ENCODE peak calls at places on chromosomes 6 and 20, in four cellular contexts. R is neuronal stem cell, O is H9, S is IMR-90. V is an unnamed sample.

GRCh38 chr6:139452176-139452876 is 77.9 kb upstream of the CITED2 start:
- DNase-seq in R (no peak), O (no peak), S (peak), V (peak)

GRCh38 chr6:127786109-127786508 is 114.7 kb downstream of the THEMIS start:
- DNase-seq in R (no peak), O (no peak), S (peak), V (no peak)

GRCh38 chr6:169811521-169812256 is 60.3 kb downstream of the ERMARD start:
- DNase-seq in R (no peak), O (peak), S (no peak), V (no peak)

GRCh38 chr6:72031471-72031870 is 145.1 kb downstream of the RIMS1 start:
- DNase-seq in R (no peak), O (no peak), S (no peak), V (no peak)

GRCh38 chr6:133099573-133099972 is 141.6 kb upstream of the EYA4 start:
- DNase-seq in R (no peak), O (no peak), S (peak), V (peak)

GRCh38 chr6:2038096-2038495 is 207.3 kb downstream of the GMDS start:
- DNase-seq in R (no peak), O (no peak), S (peak), V (no peak)

GRCh38 chr6:53492860-53493634 is 51.9 kb downstream of the GCLC start:
- DNase-seq in R (peak), O (peak), S (peak), V (peak)

GRCh38 chr20:36825374-36826104 is 50.4 kb upstream of the TLDC2 start:
- DNase-seq in R (no peak), O (no peak), S (no peak), V (no peak)

GRCh38 chr20:8661229-8662023 is 407.5 kb upstream of the PLCB4 start:
- DNase-seq in R (no peak), O (no peak), S (no peak), V (no peak)

GRCh38 chr6:70686548-70687133 is 19.0 kb downstream of the SMAP1 start:
- DNase-seq in R (no peak), O (no peak), S (peak), V (peak)

GRCh38 chr6:158654960-158655485 is 5.2 kb downstream of the SYTL3 start:
- DNase-seq in R (no peak), O (no peak), S (peak), V (no peak)

GRCh38 chr6:52499681-52500239 is 77.1 kb downstream of the TRAM2 start:
- DNase-seq in R (no peak), O (no peak), S (no peak), V (no peak)

GRCh38 chr6:50922579-50923525 is 104.2 kb downstream of the TFAP2B start:
- DNase-seq in R (no peak), O (no peak), S (no peak), V (no peak)

GRCh38 chr6:137044366-137045220 is at the start of gene IL20RA:
- DNase-seq in R (peak), O (peak), S (no peak), V (peak)

GRCh38 chr20:19327401-19327800 is 115.0 kb downstream of the SLC24A3 start:
- DNase-seq in R (no peak), O (no peak), S (no peak), V (no peak)

GRCh38 chr6:93008385-93008784 is 411.0 kb downstream of the EPHA7 start:
- DNase-seq in R (no peak), O (no peak), S (no peak), V (no peak)

GRCh38 chr6:127103482-127103881 is 15.0 kb upstream of the RSPO3 start:
- DNase-seq in R (no peak), O (no peak), S (peak), V (no peak)

GRCh38 chr6:68876792-68877493 is 241.9 kb downstream of the ADGRB3 start:
- DNase-seq in R (no peak), O (no peak), S (peak), V (peak)

GRCh38 chr20:63009988-63010769 is 3.4 kb upstream of the BHLHE23 start:
- DNase-seq in R (no peak), O (no peak), S (peak), V (no peak)

GRCh38 chr20:33499347-33499746 is 9.5 kb downstream of the CBFA2T2 start:
- DNase-seq in R (no peak), O (no peak), S (no peak), V (no peak)

GRCh38 chr6:84346372-84346771 is 118.9 kb upstream of the CEP162 start:
- DNase-seq in R (no peak), O (no peak), S (no peak), V (no peak)

GRCh38 chr6:50062051-50062450 is 12.3 kb upstream of the DEFB112 start:
- DNase-seq in R (peak), O (peak), S (peak), V (peak)

GRCh38 chr6:155100087-155100486 is 105.0 kb downstream of the TIAM2 start:
- DNase-seq in R (no peak), O (no peak), S (peak), V (no peak)

GRCh38 chr6:144285798-144286502 is 815 bp downstream of the UTRN start:
- DNase-seq in R (no peak), O (peak), S (peak), V (peak)

GRCh38 chr20:57440678-57441509 is 49.7 kb downstream of the RBM38 start:
- DNase-seq in R (no peak), O (peak), S (peak), V (peak)

GRCh38 chr20:57442160-57442887 is 51.1 kb downstream of the RBM38 start:
- DNase-seq in R (no peak), O (no peak), S (no peak), V (no peak)

GRCh38 chr20:57439993-57440392 is 48.8 kb downstream of the RBM38 start:
- DNase-seq in R (no peak), O (no peak), S (no peak), V (no peak)

GRCh38 chr20:57442888-57443239 is 51.7 kb downstream of the RBM38 start:
- DNase-seq in R (no peak), O (no peak), S (no peak), V (no peak)

GRCh38 chr20:57441510-57442154 is 50.4 kb downstream of the RBM38 start:
- DNase-seq in R (no peak), O (no peak), S (no peak), V (no peak)
- H2BK15ac ChIP-seq in R (peak), O (no peak), S (peak), V (no peak)

DNA sequence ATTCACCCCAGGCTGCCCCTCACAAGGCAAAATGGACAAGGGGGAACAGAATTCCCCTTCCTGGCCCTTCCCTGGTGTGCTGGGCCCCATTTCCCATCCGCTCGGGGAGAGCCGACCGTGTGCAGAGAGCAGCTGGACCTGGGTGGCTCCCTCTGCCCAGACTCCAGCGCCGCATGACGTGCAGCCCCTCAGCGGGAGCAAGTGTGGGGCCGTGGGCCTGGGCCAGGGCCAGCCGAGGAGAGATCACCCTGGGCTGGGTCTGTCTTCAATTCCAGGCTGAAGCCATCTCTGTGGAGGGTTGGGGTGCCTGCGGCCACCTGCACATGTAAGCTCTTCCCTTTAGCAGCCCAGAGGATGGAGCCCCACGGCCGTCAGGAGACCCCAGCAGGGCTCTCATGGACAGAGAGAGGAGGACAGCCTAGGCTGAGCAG is 241.8 kb downstream of the TTLL2 start:
- DNase-seq in R (no peak), O (no peak), S (no peak), V (no peak)
- H2BK15ac ChIP-seq in R (peak), O (no peak), S (no peak), V (no peak)

DNA sequence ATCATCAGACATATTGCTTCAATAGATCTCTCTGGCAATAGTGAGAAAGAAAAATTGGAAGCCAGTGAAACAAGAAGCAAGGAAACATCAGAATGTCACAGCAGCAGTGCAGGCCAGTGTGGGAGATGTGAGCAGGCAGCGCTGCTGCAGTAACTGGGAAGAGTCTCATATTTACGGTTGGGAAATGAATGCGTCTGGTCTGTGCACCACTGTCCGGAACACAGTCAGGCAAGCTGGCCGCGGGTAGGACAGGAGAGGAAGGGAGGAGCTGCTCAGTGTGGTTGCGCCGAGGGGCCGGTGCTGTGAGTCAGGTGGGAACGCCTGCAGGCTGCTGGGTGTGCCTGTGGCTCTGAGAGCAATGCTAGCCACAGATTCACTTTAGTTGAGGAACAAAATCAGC is 6.4 kb upstream of the PSMG4 start:
- DNase-seq in R (no peak), O (no peak), S (no peak), V (no peak)
- H2BK15ac ChIP-seq in R (no peak), O (no peak), S (no peak), V (no peak)

DNA sequence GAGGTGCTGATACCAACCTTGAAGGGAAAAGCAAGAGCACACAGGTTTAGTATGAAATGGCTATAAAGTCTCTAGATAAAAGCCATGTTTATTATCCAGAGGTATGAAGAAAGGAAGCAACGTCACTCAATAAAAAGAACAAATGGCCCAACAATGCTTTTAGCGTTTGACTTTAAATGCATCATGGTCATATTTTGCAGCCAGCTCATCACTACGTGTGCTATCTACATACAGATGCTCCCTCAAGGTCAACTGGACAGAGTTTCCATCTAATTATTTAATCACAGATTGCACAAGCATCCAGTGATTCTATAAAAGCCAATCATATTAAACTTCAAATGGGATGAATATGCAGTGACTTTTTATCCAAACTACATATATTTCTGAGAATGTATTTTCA is 127.6 kb upstream of the SYNDIG1 start:
- DNase-seq in R (no peak), O (no peak), S (no peak), V (no peak)
- H2BK15ac ChIP-seq in R (no peak), O (no peak), S (no peak), V (no peak)

GRCh38 chr6:44047179-44047546 is 80.1 kb downstream of the MRPL14 start:
- DNase-seq in R (no peak), O (no peak), S (peak), V (no peak)

GRCh38 chr6:44046516-44047178 is 80.6 kb downstream of the MRPL14 start:
- DNase-seq in R (no peak), O (no peak), S (no peak), V (no peak)

GRCh38 chr6:44044940-44045671 is 82.1 kb downstream of the MRPL14 start:
- DNase-seq in R (no peak), O (no peak), S (no peak), V (no peak)

GRCh38 chr6:44044154-44044539 is 83.1 kb downstream of the MRPL14 start:
- DNase-seq in R (no peak), O (no peak), S (peak), V (no peak)

DNA sequence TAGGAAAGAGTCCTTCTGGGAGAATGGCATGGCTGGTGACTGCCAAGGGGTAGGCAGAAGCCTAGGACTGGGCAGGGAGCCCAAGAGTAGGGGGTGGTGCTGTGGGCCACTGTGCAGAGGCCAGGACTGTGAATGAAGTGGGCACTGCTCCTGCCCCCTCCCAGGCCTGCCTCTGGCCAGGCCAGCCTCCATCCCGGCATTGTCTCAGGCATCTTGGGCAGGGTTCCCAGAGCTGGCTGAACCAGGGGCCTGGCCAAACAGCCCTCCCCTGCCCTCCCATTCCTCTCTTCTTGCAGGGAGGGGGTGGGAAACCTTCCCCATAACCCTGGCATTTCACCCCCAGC is 81.6 kb downstream of the MRPL14 start:
- DNase-seq in R (no peak), O (no peak), S (no peak), V (no peak)
- H2BK15ac ChIP-seq in R (no peak), O (no peak), S (peak), V (no peak)

DNA sequence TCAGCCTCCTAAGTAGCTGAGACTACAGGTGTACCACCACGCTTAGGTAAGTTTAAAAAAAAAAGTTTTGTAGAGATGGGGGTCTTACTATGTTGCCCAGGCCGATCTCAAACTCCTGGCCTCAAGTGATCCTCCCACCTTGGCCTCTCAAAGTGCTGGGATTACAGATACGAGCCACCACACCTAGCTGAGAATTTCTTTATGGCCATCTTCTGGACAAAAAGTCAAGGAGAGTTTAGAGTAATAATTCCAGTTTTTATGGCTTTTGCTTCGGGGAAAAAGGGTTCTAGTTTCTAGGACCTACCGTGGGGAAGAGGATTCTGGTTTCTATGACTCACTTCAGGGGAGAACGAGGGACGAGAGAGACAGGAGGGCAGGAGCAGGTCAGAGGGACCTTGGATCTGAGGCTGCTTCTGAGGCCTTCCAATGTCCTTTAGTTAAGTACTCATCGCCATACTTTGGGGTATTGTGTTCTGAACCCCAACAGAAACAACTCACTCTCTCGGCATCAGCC is 69.3 kb upstream of the IER3 start:
- DNase-seq in R (no peak), O (no peak), S (no peak), V (no peak)
- H2BK15ac ChIP-seq in R (no peak), O (no peak), S (peak), V (no peak)

DNA sequence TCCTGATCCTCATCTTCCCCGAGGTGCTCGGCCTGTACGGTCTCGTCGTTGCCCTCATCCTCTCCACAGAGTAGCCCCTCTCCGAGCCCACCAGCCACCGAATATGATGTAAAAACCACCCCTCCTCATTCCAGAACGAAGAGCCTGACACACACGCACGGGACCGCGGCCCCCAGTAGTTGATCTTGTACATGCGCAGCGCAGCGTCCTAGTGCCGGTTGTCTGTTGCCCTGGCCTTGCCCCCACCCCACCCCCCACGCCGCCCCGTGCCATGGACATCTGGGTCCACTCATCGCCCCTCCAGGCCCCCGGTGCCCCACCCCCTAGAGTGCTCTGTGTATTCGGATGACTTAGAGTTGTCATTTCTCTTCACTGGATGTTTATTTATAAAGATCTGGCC is 5.2 kb upstream of the PRPH2 start:
- DNase-seq in R (no peak), O (no peak), S (no peak), V (no peak)
- H2BK15ac ChIP-seq in R (peak), O (no peak), S (peak), V (no peak)

DNA sequence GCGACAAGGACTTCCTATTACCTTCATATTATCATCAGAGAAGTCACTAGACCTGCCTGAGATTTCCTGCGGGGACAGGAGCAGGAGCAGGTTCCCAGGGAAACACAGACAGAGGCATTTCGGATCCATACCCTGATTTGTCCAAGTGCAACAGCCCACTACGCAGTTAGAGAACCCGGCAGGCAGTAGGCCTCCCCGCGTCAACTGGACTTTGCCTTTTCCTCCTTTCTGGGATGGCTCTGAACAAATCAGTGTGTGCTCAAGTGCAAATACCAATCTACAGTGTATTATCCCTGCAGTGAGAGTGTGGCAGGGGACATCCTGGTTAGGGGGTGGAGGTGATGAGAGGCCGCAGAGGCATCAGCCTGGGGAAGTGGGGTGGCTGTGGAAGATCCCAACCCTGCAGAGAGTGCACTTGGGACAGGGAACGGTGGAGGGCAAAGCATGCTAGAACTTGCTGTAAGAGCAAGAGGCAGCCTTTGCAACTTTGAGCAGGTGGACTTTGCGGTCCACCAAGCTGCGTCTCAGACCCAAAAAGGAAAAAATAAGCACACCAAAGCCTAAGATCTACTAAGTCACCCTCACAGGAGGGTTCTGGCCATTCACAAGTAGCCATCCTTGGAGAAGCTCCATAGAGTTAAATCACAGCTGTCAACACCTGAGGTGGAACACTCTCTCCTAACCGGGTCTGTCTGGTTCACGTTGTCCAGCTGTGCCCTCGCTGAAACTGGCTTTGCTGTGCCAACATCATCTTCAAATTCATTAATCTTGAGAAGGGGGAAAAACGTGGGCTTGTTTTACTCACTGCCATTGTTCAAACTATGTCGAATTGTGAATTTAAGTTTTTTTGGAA is 159.1 kb downstream of the ZDHHC14 start:
- DNase-seq in R (no peak), O (no peak), S (no peak), V (no peak)
- H2BK15ac ChIP-seq in R (no peak), O (no peak), S (no peak), V (no peak)

GRCh38 chr6:41974281-41974825 is 32.7 kb upstream of the CCND3 start:
- DNase-seq in R (no peak), O (no peak), S (no peak), V (no peak)
- H2BK15ac ChIP-seq in R (no peak), O (no peak), S (peak), V (no peak)

DNA sequence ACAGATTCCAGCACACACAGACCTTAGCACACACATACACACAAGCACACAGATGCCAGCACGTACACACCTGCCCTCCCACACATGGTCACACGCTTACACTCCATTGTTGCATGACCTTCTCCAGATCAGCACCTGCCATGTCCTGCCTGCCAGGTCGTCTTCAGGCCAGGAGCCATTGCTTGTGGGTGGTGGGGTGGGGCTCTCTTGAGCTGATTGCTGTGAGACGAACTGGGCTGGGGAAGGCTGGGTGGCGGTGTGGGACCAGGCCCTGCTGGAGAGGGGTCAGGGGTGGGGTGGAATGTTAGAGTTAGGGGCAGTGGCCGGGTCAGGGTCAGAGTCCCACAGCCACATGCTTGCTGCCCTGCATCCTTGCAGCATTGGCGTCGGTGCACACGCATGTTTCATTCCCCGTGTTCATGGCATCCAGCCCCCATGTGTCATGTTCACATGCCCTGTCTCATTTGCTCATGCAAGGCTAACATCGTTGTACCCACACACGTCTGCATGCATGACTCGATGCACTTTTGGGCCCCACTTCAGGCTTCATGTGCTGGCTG is 6.5 kb upstream of the NPBWR2 start:
- DNase-seq in R (no peak), O (no peak), S (no peak), V (no peak)
- H2BK15ac ChIP-seq in R (no peak), O (no peak), S (no peak), V (no peak)

V was measured in mesendoderm.